ENCODE peak calls at places on chromosomes 12 and 14, in six cellular contexts. G is tibial artery, N is psoas muscle, V is Karpas-422, Z is choroid plexus epithelial cell, J is A673. C is an unnamed sample.

GRCh38 chr12:29429999-29430698 is 49.2 kb upstream of the ERGIC2 start:
- DNase-seq in G (no peak), J (no peak), N (no peak), Z (no peak), V (no peak), C (no peak)

GRCh38 chr14:80844872-80845271 is 96.7 kb downstream of the CEP128 start:
- DNase-seq in N (no peak), G (no peak), Z (no peak), V (no peak), J (no peak), C (no peak)

GRCh38 chr14:89436274-89436656 is 19.2 kb upstream of the FOXN3 start:
- DNase-seq in N (no peak), G (peak; percentile 6), Z (no peak), J (no peak), V (no peak), C (no peak)

GRCh38 chr12:110279976-110280783 is 867 bp upstream of the ATP2A2 start:
- DNase-seq in Z (peak; percentile 42), N (peak; percentile 67), G (peak; percentile 76), V (peak; percentile 86), J (peak; percentile 68), C (peak; percentile 62)

GRCh38 chr14:47567273-47567672 is 108.1 kb downstream of the MDGA2 start:
- DNase-seq in Z (no peak), V (no peak), G (no peak), J (no peak), N (no peak), C (no peak)

GRCh38 chr12:42128327-42128726 is 16.3 kb downstream of the GXYLT1 start:
- DNase-seq in J (no peak), Z (peak; percentile 35), N (no peak), V (no peak), G (no peak), C (no peak)

GRCh38 chr12:104426926-104427546 is 29.7 kb upstream of the CHST11 start:
- DNase-seq in G (no peak), N (no peak), Z (peak; percentile 73), J (no peak), V (no peak), C (no peak)

GRCh38 chr14:101625336-101626097 is 64.2 kb downstream of the DIO3 start:
- DNase-seq in Z (no peak), G (no peak), N (no peak), J (no peak), V (no peak), C (no peak)

GRCh38 chr12:7959278-7960063 is 23.5 kb upstream of the SLC2A3 start:
- DNase-seq in V (no peak), Z (peak; percentile 40), G (no peak), J (peak; percentile 19), N (no peak), C (no peak)

GRCh38 chr12:105733579-105733978 is 403.1 kb downstream of the C12orf75 start:
- DNase-seq in V (no peak), G (no peak), Z (no peak), N (no peak), J (no peak), C (no peak)

GRCh38 chr12:72330291-72330690 is 58.1 kb downstream of the TRHDE start:
- DNase-seq in G (no peak), V (no peak), N (peak; percentile 11), Z (peak; percentile 69), J (no peak), C (peak; percentile 51)

GRCh38 chr12:125871811-125872594 is 806.8 kb downstream of the AACS start:
- DNase-seq in Z (no peak), G (no peak), V (no peak), J (no peak), N (no peak), C (no peak)

GRCh38 chr14:92987148-92987570 is 64.2 kb downstream of the CHGA start:
- DNase-seq in J (no peak), G (no peak), V (no peak), N (no peak), Z (no peak), C (no peak)

GRCh38 chr12:77553976-77554619 is 276.6 kb upstream of the NAV3 start:
- DNase-seq in J (no peak), Z (no peak), V (no peak), N (no peak), G (no peak), C (no peak)

GRCh38 chr12:111033281-111034147 is 113.1 kb upstream of the MYL2 start:
- DNase-seq in N (no peak), V (no peak), G (peak; percentile 11), Z (no peak), J (peak; percentile 76), C (no peak)

GRCh38 chr12:105581420-105581819 is 250.9 kb downstream of the C12orf75 start:
- DNase-seq in J (no peak), G (no peak), N (no peak), Z (no peak), V (no peak), C (no peak)

GRCh38 chr14:32809255-32809654 is 129.4 kb upstream of the NPAS3 start:
- DNase-seq in V (no peak), J (peak; percentile 60), Z (no peak), N (no peak), G (no peak), C (no peak)
- H3K4me3 ChIP-seq in V (no peak overlapping the region), J (peak overlapping the region; percentile 9), Z (no peak overlapping the region), N (no peak overlapping the region), G (no peak overlapping the region), C (no peak overlapping the region)

GRCh38 chr14:51356381-51356780 is 116.3 kb downstream of the TMX1 start:
- DNase-seq in Z (no peak), G (no peak), J (peak; percentile 88), V (no peak), N (no peak), C (peak; percentile 22)

GRCh38 chr14:51354846-51355245 is 114.8 kb downstream of the TMX1 start:
- DNase-seq in V (no peak), Z (no peak), N (no peak), J (no peak), G (no peak), C (no peak)

GRCh38 chr14:51353901-51354300 is 113.9 kb downstream of the TMX1 start:
- DNase-seq in Z (no peak), G (no peak), J (no peak), V (no peak), N (no peak), C (no peak)

GRCh38 chr14:51357250-51357649 is 117.2 kb downstream of the TMX1 start:
- DNase-seq in J (peak; percentile 49), G (no peak), N (no peak), V (no peak), Z (peak; percentile 79), C (peak; percentile 26)

GRCh38 chr14:51351997-51352396 is 112.0 kb downstream of the TMX1 start:
- DNase-seq in V (no peak), N (no peak), J (no peak), G (no peak), Z (no peak), C (no peak)
- H3K4me3 ChIP-seq in V (no peak overlapping the region), N (no peak overlapping the region), J (no peak overlapping the region), G (no peak overlapping the region), Z (no peak overlapping the region), C (no peak overlapping the region)

DNA sequence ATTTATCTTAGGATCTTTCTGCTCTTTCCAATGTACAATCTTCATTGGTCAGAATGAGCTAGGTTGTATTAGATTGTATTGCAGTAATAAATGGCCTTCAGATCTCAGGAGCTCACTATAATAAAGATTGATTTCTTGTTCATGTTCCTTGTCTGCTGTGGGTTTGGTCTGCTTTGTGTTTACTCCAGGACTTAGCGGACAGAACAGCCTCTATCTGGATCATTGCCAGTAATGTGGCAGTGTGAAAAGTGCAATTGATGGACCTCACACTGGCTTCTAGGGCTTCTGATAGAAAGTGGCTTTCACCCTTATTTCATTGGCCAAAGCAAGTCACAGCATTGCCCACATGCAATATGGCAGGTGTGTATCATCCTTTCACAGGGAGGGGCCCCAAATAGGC is 81.2 kb downstream of the BTG1 start:
- DNase-seq in N (no peak), J (no peak), G (no peak), V (no peak), Z (no peak), C (no peak)
- H3K4me3 ChIP-seq in N (no peak overlapping the region), J (no peak overlapping the region), G (no peak overlapping the region), V (no peak overlapping the region), Z (no peak overlapping the region), C (no peak overlapping the region)

GRCh38 chr12:14959916-14960315 is 1.5 kb downstream of the ARHGDIB start:
- DNase-seq in V (no peak), Z (no peak), J (no peak), G (no peak), N (no peak), C (no peak)

GRCh38 chr12:14959126-14959440 is 2.3 kb downstream of the ARHGDIB start:
- DNase-seq in N (no peak), J (no peak), Z (no peak), G (no peak), V (no peak), C (no peak)

GRCh38 chr12:14957769-14958168 is 3.6 kb downstream of the ARHGDIB start:
- DNase-seq in N (no peak), Z (no peak), V (peak; percentile 60), G (no peak), J (no peak), C (no peak)

GRCh38 chr12:14959463-14959862 is 1.9 kb downstream of the ARHGDIB start:
- DNase-seq in G (no peak), V (peak; percentile 69), Z (no peak), J (no peak), N (no peak), C (no peak)

DNA sequence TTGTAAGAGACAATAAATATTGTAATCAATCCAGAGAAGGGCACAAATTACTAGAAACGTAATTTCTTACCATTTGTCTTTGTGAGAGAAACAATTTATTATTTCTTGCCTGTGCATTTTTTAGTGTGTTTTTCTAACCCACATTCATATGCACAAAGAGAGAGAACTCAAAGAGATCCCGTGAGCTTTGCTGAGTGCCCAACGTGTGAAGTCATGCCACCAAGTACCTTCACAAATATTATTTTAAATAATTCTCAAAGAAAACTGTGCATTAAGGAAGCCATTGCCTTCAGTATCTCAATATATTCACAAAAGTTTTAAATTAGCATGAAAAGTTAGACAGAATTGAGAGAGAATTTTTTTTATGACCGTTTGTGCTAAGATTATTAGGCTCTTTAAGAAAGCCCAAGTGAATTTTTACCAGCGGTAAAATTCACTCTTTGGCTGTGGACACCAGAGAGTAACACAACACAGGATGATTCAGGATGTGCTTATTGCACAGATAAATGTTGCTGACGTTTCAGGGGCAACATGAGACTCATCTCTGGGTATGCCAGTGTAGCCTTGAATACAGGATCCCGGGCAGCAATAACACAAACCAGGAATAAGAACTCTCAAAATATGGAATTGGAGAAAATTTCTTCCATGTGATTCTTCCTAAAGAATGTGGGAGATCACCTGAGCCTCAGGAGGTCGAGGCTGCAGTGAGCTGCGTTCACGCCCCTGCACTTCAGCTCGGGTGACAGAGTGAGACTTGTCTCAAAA is 2.9 kb downstream of the ARHGDIB start:
- DNase-seq in J (no peak), G (no peak), N (no peak), Z (peak; percentile 34), V (no peak), C (no peak)
- H3K4me3 ChIP-seq in J (no peak overlapping the region), G (peak overlapping the region; percentile 48), N (peak overlapping the region; percentile 63), Z (no peak overlapping the region), V (peak overlapping the region; percentile 87), C (no peak overlapping the region)

GRCh38 chr14:71319646-71320045 is 412.4 kb downstream of the PCNX1 start:
- DNase-seq in Z (peak; percentile 56), N (no peak), G (no peak), V (peak; percentile 77), J (peak; percentile 55), C (peak; percentile 2)
- H3K4me3 ChIP-seq in Z (peak overlapping the region; percentile 67), N (peak overlapping the region; percentile 95), G (peak overlapping the region; percentile 91), V (peak overlapping the region; percentile 82), J (peak overlapping the region; percentile 72), C (peak overlapping the region; percentile 63)

GRCh38 chr12:113088971-113089756 is 32.6 kb downstream of the DTX1 start:
- DNase-seq in J (no peak), N (no peak), G (no peak), Z (no peak), V (no peak), C (no peak)
- H3K4me3 ChIP-seq in J (no peak overlapping the region), N (no peak overlapping the region), G (no peak overlapping the region), Z (no peak overlapping the region), V (no peak overlapping the region), C (no peak overlapping the region)

GRCh38 chr12:108596854-108597558 is 878 bp downstream of the TMEM119 start:
- DNase-seq in G (no peak), N (no peak), J (no peak), V (no peak), Z (no peak), C (no peak)
- H3K4me3 ChIP-seq in G (peak overlapping the region; percentile 5), N (peak overlapping the region; percentile 25), J (no peak overlapping the region), V (no peak overlapping the region), Z (peak overlapping the region; percentile 20), C (peak overlapping the region; percentile 58)